ENCODE peak calls at places on chromosomes 6 and 20, in five cellular contexts. C, B, T, J and D are unnamed samples. For H3K4me1 and H3K9me3, the result is how much of the 10 kb centered on the place peaks cover.

GRCh38 chr6:72861059-72861458 is 239.2 kb downstream of the KCNQ5 start:
- DNase-seq in C (no peak), B (no peak), T (no peak), J (no peak), D (no peak)

GRCh38 chr20:49987015-49987867 is 4.5 kb downstream of the SNAI1 start:
- DNase-seq in C (peak), B (no peak), T (no peak), J (no peak), D (no peak)

GRCh38 chr6:89242574-89243330 is 25.6 kb upstream of the GABRR1 start:
- DNase-seq in C (peak), B (no peak), T (no peak), J (no peak), D (no peak)

GRCh38 chr20:9301129-9302072 is 213.0 kb upstream of the LAMP5 start:
- DNase-seq in C (peak), B (no peak), T (no peak), J (no peak), D (no peak)

GRCh38 chr6:162109466-162110040 is 618.0 kb downstream of the PRKN start:
- DNase-seq in C (no peak), B (no peak), T (no peak), J (no peak), D (no peak)

GRCh38 chr20:16761305-16761829 is 13.2 kb downstream of the OTOR start:
- DNase-seq in C (peak), B (no peak), T (no peak), J (peak), D (no peak)

GRCh38 chr6:134590449-134590848 is 272.5 kb upstream of the SGK1 start:
- DNase-seq in C (no peak), B (no peak), T (no peak), J (no peak), D (no peak)

GRCh38 chr6:30724906-30725667 is 4.9 kb downstream of the TUBB start:
- DNase-seq in C (no peak), B (no peak), T (no peak), J (no peak), D (no peak)

GRCh38 chr6:157887892-157888291 is 64.8 kb downstream of the SNX9 start:
- DNase-seq in C (no peak), B (no peak), T (no peak), J (no peak), D (no peak)

GRCh38 chr20:50724851-50725721 is 6.3 kb upstream of the PARD6B start:
- DNase-seq in C (peak), B (no peak), T (no peak), J (peak), D (peak)

GRCh38 chr6:134299236-134299635 is 18.7 kb downstream of the SGK1 start:
- DNase-seq in C (no peak), B (no peak), T (no peak), J (no peak), D (no peak)

GRCh38 chr20:32898721-32899120 is 40.0 kb downstream of the EFCAB8 start:
- DNase-seq in C (no peak), B (no peak), T (no peak), J (no peak), D (no peak)

GRCh38 chr6:136587527-136587926 is 37.3 kb upstream of the MAP7 start:
- DNase-seq in C (no peak), B (no peak), T (no peak), J (no peak), D (no peak)

GRCh38 chr6:17584241-17584803 is 15.8 kb upstream of the FAM8A1 start:
- DNase-seq in C (peak), B (no peak), T (no peak), J (peak), D (no peak)

GRCh38 chr6:21987501-21987957 is 309.3 kb downstream of the PRL start:
- DNase-seq in C (peak), B (peak), T (no peak), J (peak), D (no peak)

GRCh38 chr6:132391391-132392291 is 9.6 kb downstream of the MOXD1 start:
- DNase-seq in C (peak), B (no peak), T (no peak), J (peak), D (no peak)

GRCh38 chr6:159606786-159607185 is 86.3 kb downstream of the SOD2 start:
- DNase-seq in C (no peak), B (no peak), T (no peak), J (no peak), D (no peak)

GRCh38 chr6:43475506-43475905 is 1.9 kb upstream of the TJAP1 start:
- DNase-seq in C (no peak), B (no peak), T (no peak), J (no peak), D (no peak)

GRCh38 chr6:13524801-13525508 is 37.6 kb upstream of the GFOD1 start:
- DNase-seq in C (no peak), B (no peak), T (no peak), J (no peak), D (no peak)

GRCh38 chr20:37475258-37475657 is 45.8 kb upstream of the NNAT start:
- DNase-seq in C (no peak), B (no peak), T (no peak), J (no peak), D (peak)

GRCh38 chr6:20631525-20631924 is 97.3 kb downstream of the CDKAL1 start:
- DNase-seq in C (no peak), B (no peak), T (no peak), J (no peak), D (no peak)

GRCh38 chr20:18672826-18673225 is 85.0 kb downstream of the DTD1 start:
- DNase-seq in C (no peak), B (no peak), T (no peak), J (no peak), D (no peak)

GRCh38 chr6:87661016-87661415 is 41.0 kb downstream of the AKIRIN2 start:
- DNase-seq in C (no peak), B (no peak), T (no peak), J (no peak), D (no peak)

DNA sequence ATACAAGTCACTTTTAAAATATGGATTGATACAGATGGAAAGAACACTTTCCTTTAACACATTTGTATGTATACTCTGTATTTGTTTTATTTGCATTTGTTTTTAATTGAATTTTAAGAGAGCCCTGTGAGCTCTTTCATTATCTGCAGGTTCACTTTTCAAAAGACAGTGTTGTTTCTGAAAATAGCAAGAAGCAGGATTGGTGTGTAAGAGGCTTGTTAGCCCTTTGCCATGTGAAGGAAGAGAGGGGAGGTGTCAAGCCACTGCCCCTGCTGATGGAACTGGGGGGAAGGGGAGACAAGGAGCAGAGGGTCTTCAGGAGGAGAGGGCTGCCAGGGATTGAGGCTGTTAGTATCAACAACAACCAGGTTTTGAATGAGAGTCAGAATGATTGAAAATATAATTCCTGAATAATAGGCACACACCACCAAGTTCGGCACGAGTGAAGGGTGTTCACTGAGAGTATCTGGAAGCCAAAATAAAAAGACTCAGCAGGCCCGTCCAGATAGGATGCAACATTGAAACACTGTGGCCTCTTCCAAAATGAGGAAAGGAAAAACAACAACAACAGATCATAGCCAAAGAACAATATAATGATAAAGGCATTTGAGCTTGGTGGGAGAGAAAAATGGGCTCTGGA is 12.6 kb upstream of the PBOV1 start:
- DNase-seq in C (no peak), B (no peak), T (no peak), J (no peak), D (no peak)
- H3K4me1 ChIP-seq in C (under half), B (under half), T (under half), J (under half), D (under half)

GRCh38 chr20:24761220-24762065 is 187.6 kb upstream of the CST7 start:
- DNase-seq in C (no peak), B (no peak), T (peak), J (peak), D (no peak)
- H3K9me3 ChIP-seq in C (under half), B (under half), T (under half), J (under half), D (under half)

GRCh38 chr6:156782691-156783320 is 5.6 kb downstream of the ARID1B start:
- DNase-seq in C (no peak), B (no peak), T (no peak), J (no peak), D (no peak)
- H3K4me3 ChIP-seq in C (peak), B (peak), T (peak), J (no peak), D (peak)

DNA sequence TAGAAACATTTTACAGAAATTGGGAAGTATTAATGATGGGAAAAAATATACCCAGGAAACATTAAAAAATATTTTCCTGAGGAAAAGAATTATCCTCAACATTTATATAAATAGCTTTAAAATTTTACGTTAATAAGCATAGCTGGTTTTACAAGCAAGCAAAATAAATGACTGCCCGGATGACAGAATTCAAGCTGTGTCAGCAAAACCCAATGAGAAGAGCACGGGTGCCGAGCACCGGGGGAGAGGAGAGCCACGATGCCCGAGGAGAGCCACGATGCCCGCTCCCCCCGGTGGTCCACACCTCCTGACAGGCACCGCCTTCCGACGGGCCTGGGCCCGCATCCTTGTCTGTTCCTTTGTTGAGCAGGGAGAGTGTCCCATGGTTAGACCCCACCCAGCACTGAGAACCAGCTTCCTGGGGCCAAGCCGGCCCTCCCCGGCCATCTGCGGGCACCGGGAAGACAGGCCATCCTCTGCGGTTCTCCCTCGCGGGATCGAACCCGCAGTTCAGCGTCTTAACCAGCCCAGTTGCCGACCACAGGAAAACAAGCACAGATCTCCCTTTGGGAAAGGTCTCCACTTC is 63.3 kb upstream of the PDE10A start:
- DNase-seq in C (no peak), B (no peak), T (no peak), J (no peak), D (no peak)
- H3K4me1 ChIP-seq in C (under half), B (under half), T (under half), J (under half), D (under half)

GRCh38 chr6:66555082-66555481 is 848.1 kb upstream of the EYS start:
- DNase-seq in C (no peak), B (no peak), T (no peak), J (no peak), D (no peak)
- H3K9me3 ChIP-seq in C (under half), B (under half), T (under half), J (under half), D (under half)

GRCh38 chr20:47334022-47334551 is 22.4 kb downstream of the ZMYND8 start:
- DNase-seq in C (no peak), B (peak), T (no peak), J (peak), D (peak)
- H3K4me3 ChIP-seq in C (no peak), B (peak), T (peak), J (no peak), D (no peak)

GRCh38 chr6:108768792-108769524 is 79.3 kb upstream of the ARMC2 start:
- DNase-seq in C (no peak), B (no peak), T (no peak), J (no peak), D (no peak)
- H3K4me1 ChIP-seq in C (under half), B (under half), T (under half), J (under half), D (under half)

DNA sequence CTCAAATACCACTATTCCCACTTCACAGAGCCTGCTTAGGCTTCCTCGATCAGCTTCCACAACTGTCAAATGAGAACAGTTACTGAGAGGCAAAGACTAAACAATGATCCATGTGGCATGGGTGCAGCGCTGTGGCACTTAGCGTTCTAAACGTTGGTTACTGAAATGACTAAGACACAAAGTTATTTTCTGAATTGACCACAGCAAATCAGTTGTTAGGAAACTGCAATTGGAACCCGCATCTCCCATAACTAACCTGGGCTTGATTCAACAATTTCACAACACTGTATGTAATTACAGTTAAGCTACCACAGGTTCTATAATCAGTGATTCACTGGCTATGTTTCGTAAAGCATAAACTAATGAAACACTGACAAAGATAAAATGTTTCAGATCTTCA is 12.6 kb downstream of the WDR27 start:
- DNase-seq in C (no peak), B (no peak), T (no peak), J (no peak), D (no peak)
- H3K9me3 ChIP-seq in C (under half), B (under half), T (under half), J (under half), D (under half)

DNA sequence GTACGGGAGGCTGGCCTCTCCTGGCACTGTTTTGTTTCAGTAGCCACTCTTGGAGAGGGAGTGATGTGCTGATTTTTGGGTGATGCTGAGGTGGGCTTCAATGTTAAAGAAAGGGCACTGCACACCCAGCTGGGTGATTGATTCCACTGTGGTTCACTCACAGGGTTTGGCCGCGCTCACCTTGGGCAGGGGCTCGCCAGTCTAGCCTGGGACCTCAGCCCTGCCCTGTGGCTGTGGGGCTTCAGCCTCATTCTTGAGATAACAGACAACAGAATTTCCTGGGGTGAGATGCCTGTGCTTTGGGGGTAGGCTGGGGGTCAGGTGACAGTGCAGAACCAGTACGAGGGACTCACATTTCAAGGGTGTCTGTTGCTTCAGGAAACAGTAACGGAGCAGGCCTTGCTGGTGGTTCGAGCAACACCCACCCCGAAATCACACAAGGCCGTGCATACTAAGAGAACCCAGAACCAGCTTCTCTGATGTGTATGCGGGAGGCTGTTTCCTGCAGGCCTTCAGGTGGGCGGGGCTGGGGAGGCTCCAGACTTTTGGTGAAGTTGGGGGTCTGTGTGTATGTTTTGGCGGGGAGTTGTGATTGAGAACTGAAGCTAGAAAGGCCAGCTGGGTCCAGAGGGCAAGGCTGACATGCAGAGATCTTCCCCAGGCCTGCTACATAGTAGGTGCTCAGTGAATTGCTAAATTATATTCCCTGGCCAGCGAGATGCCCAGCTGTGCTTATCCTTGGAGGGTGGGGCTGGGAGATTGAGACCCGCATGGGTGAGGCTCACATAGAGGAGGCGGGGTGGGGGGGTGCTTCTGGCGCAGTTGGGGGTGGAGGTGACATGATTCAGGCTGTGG is 154.2 kb upstream of the RNF24 start:
- DNase-seq in C (no peak), B (no peak), T (no peak), J (no peak), D (no peak)
- H3K4me3 ChIP-seq in C (no peak), B (no peak), T (no peak), J (no peak), D (no peak)

GRCh38 chr6:34205466-34205865 is 31.2 kb upstream of the HMGA1 start:
- DNase-seq in C (no peak), B (no peak), T (no peak), J (no peak), D (no peak)

GRCh38 chr6:34207695-34208443 is 28.8 kb upstream of the HMGA1 start:
- DNase-seq in C (no peak), B (no peak), T (no peak), J (no peak), D (no peak)

GRCh38 chr6:34205916-34206315 is 30.8 kb upstream of the HMGA1 start:
- DNase-seq in C (no peak), B (no peak), T (no peak), J (no peak), D (no peak)

GRCh38 chr6:34204693-34205092 is 32.0 kb upstream of the HMGA1 start:
- DNase-seq in C (no peak), B (no peak), T (no peak), J (no peak), D (no peak)

DNA sequence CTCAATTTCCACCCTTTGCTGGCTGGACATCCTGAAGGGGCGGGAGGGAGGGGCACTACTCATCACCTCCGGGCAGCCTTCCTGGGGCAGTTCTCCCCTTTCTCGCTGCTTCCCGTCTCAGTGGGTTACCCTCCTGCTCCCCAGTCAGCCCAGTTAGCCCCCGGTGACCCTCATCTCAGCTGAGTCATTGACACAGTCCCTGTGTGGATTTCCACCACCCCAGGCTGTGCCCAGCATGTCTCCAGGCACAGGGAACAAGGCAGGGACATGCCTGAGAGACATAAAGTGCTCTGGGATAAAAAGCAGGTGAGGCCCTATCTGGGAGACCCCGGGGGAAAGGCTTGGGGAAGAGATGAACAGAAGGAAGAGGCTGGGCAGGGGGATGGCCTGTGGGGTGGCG is 29.9 kb upstream of the HMGA1 start:
- DNase-seq in C (no peak), B (no peak), T (no peak), J (no peak), D (no peak)
- H3K4me1 ChIP-seq in C (under half), B (under half), T (under half), J (under half), D (under half)